ENCODE peak calls at places on chromosome 19, in six cellular contexts. B is PC-3; S is stomach; J is transverse colon; D is CD8-positive, alpha-beta memory T cell; F is MM.1S. N is an unnamed sample.
A peak's percentile ranks its signal among the peaks of the same experiment; 100 is the strongest.

GRCh38 chr19:32416749-32417469 is 11.3 kb downstream of the DPY19L3 start:
- DNase-seq in J (no peak), S (no peak), F (no peak), B (no peak), D (no peak), N (peak; percentile 48)

GRCh38 chr19:16425993-16426392 is 45.8 kb downstream of the EPS15L1 start:
- DNase-seq in S (no peak), F (no peak), J (no peak), B (no peak), D (no peak), N (peak; percentile 33)

GRCh38 chr19:45069056-45069455 is 7.2 kb downstream of the ZNF296 start:
- DNase-seq in S (peak; percentile 82), B (peak; percentile 24), F (no peak), J (no peak), D (no peak), N (no peak)

GRCh38 chr19:16379521-16380313 is 55.1 kb downstream of the KLF2 start:
- DNase-seq in S (no peak), J (no peak), F (no peak), B (no peak), D (no peak), N (no peak)

GRCh38 chr19:48102870-48103751 is 7.5 kb downstream of the PLA2G4C start:
- DNase-seq in B (peak; percentile 59), S (no peak), J (peak; percentile 27), D (peak; percentile 5), F (peak; percentile 32), N (no peak)

GRCh38 chr19:19514215-19514633 is 1.1 kb downstream of the TSSK6 start:
- DNase-seq in B (no peak), J (peak; percentile 60), S (no peak), D (no peak), F (no peak), N (peak; percentile 96)

GRCh38 chr19:31890230-31890629 is 455.2 kb upstream of the ZNF507 start:
- DNase-seq in S (no peak), F (no peak), B (no peak), J (no peak), D (no peak), N (no peak)

GRCh38 chr19:44968118-44968517 is 12.9 kb downstream of the CLPTM1 start:
- DNase-seq in J (no peak), S (no peak), F (no peak), D (no peak), B (no peak), N (no peak)

GRCh38 chr19:42255766-42256750 is 1.1 kb upstream of the ERF start:
- DNase-seq in J (no peak), D (no peak), F (peak; percentile 5), S (no peak), B (peak; percentile 32), N (peak; percentile 71)

GRCh38 chr19:50333737-50334617 is 4.8 kb upstream of the KCNC3 start:
- DNase-seq in B (peak; percentile 81), D (peak; percentile 72), J (peak; percentile 84), S (peak; percentile 82), F (no peak), N (peak; percentile 93)

GRCh38 chr19:6458695-6459355 is 767 bp downstream of the SLC25A23 start:
- DNase-seq in F (no peak), B (peak; percentile 14), D (no peak), S (peak; percentile 53), J (peak; percentile 62), N (no peak)

GRCh38 chr19:35261356-35262100 is 7.2 kb upstream of the USF2 start:
- DNase-seq in D (no peak), S (peak; percentile 17), B (no peak), F (no peak), J (no peak), N (peak; percentile 8)

GRCh38 chr19:8569066-8569761 is 8.0 kb downstream of the MYO1F start:
- DNase-seq in S (peak; percentile 44), J (peak; percentile 62), B (peak; percentile 96), D (peak; percentile 62), F (peak; percentile 83), N (peak; percentile 64)

GRCh38 chr19:18603255-18603957 is 3.2 kb downstream of the CRLF1 start:
- DNase-seq in S (no peak), B (peak; percentile 15), J (no peak), F (no peak), D (no peak), N (peak; percentile 63)

GRCh38 chr19:48991823-48992570 is 1.1 kb downstream of the GYS1 start:
- DNase-seq in D (no peak), S (peak; percentile 65), J (peak; percentile 70), F (peak; percentile 37), B (peak; percentile 66), N (peak; percentile 82)

GRCh38 chr19:28497137-28497536 is 715.8 kb downstream of the UQCRFS1 start:
- DNase-seq in D (no peak), J (no peak), S (no peak), F (no peak), B (peak; percentile 1), N (no peak)

GRCh38 chr19:7742991-7743390 is 4.3 kb downstream of the CD209 start:
- DNase-seq in S (no peak), B (no peak), F (no peak), J (no peak), D (no peak), N (no peak)

GRCh38 chr19:2491130-2491801 is 15.3 kb downstream of the GADD45B start:
- DNase-seq in J (peak; percentile 96), F (peak; percentile 79), D (no peak), S (peak; percentile 98), B (peak; percentile 93), N (peak; percentile 68)

GRCh38 chr19:13164370-13165090 is 14.3 kb downstream of the IER2 start:
- DNase-seq in B (peak; percentile 75), S (peak; percentile 47), J (peak; percentile 75), F (no peak), D (no peak), N (peak; percentile 92)

GRCh38 chr19:18014197-18014596 is 6.2 kb downstream of the ARRDC2 start:
- DNase-seq in S (no peak), F (no peak), D (no peak), B (no peak), J (no peak), N (peak; percentile 51)

GRCh38 chr19:16336571-16336970 is 11.9 kb downstream of the KLF2 start:
- DNase-seq in J (no peak), S (no peak), F (no peak), D (no peak), B (no peak), N (no peak)

GRCh38 chr19:47813304-47813994 is 8.3 kb upstream of the CRX start:
- DNase-seq in B (peak; percentile 69), F (peak; percentile 44), D (peak; percentile 69), S (peak; percentile 69), J (peak; percentile 81), N (peak; percentile 78)

GRCh38 chr19:50435221-50435620 is 2.5 kb downstream of the MYBPC2 start:
- DNase-seq in B (no peak), F (no peak), D (no peak), J (no peak), S (no peak), N (no peak)

GRCh38 chr19:16327501-16327900 is 2.9 kb downstream of the KLF2 start:
- DNase-seq in D (no peak), S (no peak), J (peak; percentile 39), F (peak; percentile 76), B (no peak), N (no peak)

DNA sequence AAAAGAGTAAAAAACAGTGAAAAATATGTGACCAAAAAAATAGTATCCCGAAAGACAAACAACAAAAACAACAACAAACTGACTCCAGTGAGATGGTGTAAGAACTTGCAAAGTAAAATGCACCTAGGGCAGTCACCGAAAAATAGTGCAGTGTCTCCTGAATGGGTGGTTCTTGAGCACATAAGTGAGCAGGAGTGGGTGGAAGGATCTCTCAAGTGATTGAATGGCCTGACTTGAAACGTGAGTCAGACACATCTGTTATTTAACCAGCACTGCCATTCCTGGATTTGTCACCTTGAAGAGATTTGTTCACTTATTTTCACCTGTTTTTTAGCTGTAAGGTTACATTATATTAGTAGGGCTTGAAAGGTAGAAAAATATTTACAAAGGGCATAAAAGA is 3.5 kb downstream of the ZNF738 start:
- DNase-seq in F (no peak), B (no peak), J (no peak), D (no peak), S (no peak), N (no peak)
- H3K27ac ChIP-seq in F (no peak overlapping the region), B (no peak overlapping the region), J (no peak overlapping the region), D (no peak overlapping the region), S (no peak overlapping the region), N (no peak overlapping the region)

DNA sequence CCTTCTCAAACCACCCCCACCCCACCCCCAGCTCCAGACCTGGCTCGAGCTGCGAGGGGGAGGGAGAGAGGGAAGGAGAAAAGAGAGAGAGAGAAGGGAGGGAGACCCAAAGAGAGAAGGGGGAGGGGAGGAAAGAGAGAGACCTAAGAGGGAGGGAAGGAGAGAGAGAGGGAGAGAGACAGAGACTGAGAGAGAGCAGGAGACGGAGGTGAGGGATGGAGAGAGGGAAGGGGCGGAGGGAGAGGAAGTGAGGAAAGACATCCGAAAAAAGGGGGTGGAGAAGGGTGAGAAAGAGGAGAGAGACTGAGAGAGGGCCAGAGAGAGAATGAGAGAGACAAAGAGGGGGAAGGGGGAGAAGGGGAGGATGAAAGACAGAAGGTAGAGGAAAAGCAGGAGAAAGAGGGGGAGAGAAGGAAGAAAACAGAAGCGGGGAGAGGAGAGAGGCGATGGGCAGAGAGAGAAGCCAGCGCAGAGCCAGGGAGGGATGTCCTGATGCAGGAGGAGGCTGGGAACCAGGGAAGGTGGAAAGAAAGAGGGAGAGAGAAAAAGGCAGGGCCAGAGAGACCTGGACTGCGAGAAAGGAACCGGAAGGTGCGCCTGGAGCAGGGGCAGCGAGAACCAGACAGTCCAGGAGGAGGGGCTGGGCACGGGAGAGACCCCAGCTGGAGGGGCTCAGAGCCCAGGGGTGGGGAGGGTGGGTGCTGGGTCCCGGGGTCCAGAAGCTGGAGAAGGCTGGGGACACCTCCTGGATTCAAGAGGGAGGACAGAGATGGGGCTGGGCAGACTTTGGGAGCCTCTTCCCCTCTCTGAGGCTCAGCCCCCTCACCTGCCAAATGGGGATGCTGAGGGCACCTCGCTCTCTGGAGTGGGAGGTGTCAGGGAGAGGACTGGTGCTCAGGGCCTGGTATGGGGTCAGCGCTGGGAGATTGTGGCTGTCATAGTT is 1.7 kb upstream of the SPACA6 start:
- DNase-seq in F (no peak), J (no peak), S (no peak), D (no peak), B (no peak), N (no peak)
- H3K4me1 ChIP-seq in F (no peaks in the 10 kb centered on the region), J (peaks cover 18% of the 10 kb centered on the region), S (peaks cover 38% of the 10 kb centered on the region), D (peaks cover 5% of the 10 kb centered on the region), B (peaks cover 34% of the 10 kb centered on the region), N (peaks cover 2% of the 10 kb centered on the region)

DNA sequence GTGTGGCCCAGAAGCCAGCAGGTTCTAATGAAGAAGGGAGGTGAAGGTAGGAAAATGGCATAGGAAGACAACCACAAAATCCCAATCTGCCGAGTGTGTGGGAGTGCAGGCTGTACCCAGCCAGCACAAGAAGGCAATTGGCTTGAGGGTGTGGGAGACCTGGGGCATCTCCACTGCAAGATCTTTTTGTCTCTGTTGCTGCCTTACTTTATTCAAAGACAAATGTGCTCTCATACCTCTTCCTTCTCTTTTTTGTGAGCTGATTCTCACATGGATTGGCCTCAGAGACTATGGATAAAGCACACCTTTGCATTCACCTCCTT is 183.6 kb downstream of the ZNF536 start:
- DNase-seq in S (no peak), D (no peak), J (no peak), B (no peak), F (no peak), N (no peak)
- H3K27ac ChIP-seq in S (no peak overlapping the region), D (no peak overlapping the region), J (no peak overlapping the region), B (no peak overlapping the region), F (no peak overlapping the region), N (no peak overlapping the region)

DNA sequence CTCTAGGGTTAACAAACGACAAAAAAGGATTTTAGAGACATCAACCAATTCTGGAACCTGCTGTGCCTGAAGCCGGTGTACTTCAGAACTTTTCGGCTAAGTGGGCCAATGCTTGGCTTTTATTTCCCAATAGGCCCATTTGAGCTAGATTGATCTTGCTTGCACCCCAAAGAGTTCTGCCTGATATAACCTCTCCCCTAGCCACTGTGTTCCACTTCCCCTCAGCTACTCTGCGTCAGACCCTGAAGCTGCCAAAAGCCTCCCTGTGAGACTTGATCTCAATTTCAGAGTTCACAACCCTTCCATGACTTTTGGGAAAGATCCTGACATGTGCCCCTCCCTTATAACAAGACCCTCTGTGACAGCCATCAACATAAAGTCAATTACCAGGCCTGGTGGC is 5.6 kb upstream of the SIGLEC14 start:
- DNase-seq in D (no peak), F (no peak), S (no peak), J (no peak), B (no peak), N (no peak)
- H3K4me1 ChIP-seq in D (no peaks in the 10 kb centered on the region), F (no peaks in the 10 kb centered on the region), S (no peaks in the 10 kb centered on the region), J (peaks cover 6% of the 10 kb centered on the region), B (peaks cover 3% of the 10 kb centered on the region), N (no peaks in the 10 kb centered on the region)

N was measured in right cardiac atrium.